ENCODE peak calls at places on chromosomes 16 and 17, in seven cellular contexts. H is endothelial cell of umbilical vein, S is HCT116, P is K562, I is GM12878, L is SK-N-SH, U is H1. D is an unnamed sample.

GRCh38 chr17:10613775-10614513 is 43.2 kb downstream of the MYH3 start:
- DNase-seq in H (no peak), S (no peak), P (no peak), I (no peak), L (no peak), U (no peak), D (no peak)

GRCh38 chr16:87924041-87924851 is 12.1 kb downstream of the CA5A start:
- DNase-seq in H (no peak), S (no peak), P (no peak), I (peak), L (no peak), U (no peak), D (no peak)

GRCh38 chr16:71358464-71359031 is at the start of gene CALB2:
- DNase-seq in H (peak), S (no peak), P (peak), I (no peak), L (peak), U (peak), D (no peak)

GRCh38 chr16:27628216-27628945 is 78.4 kb downstream of the KATNIP start:
- DNase-seq in H (no peak), S (no peak), P (no peak), I (no peak), L (peak), U (no peak), D (no peak)

GRCh38 chr17:43740541-43740940 is 18.1 kb downstream of the SOST start:
- DNase-seq in H (no peak), S (no peak), P (no peak), I (no peak), L (no peak), U (no peak), D (no peak)

GRCh38 chr17:19344311-19345066 is 18.0 kb downstream of the B9D1 start:
- DNase-seq in H (no peak), S (no peak), P (no peak), I (no peak), L (no peak), U (no peak), D (no peak)

GRCh38 chr16:48932216-48932855 is 322.4 kb upstream of the N4BP1 start:
- DNase-seq in H (no peak), S (no peak), P (no peak), I (no peak), L (no peak), U (no peak), D (no peak)

GRCh38 chr17:28261219-28261618 is 57.8 kb upstream of the TMEM97 start:
- DNase-seq in H (no peak), S (no peak), P (no peak), I (no peak), L (no peak), U (no peak), D (no peak)

GRCh38 chr16:55242667-55243066 is 81.3 kb upstream of the IRX6 start:
- DNase-seq in H (no peak), S (no peak), P (no peak), I (no peak), L (no peak), U (no peak), D (no peak)

GRCh38 chr17:57365420-57365819 is 109.1 kb downstream of the MSI2 start:
- DNase-seq in H (no peak), S (no peak), P (peak), I (no peak), L (no peak), U (no peak), D (no peak)

GRCh38 chr16:19831678-19832077 is 53.0 kb downstream of the GPRC5B start:
- DNase-seq in H (peak), S (no peak), P (no peak), I (no peak), L (no peak), U (no peak), D (no peak)

GRCh38 chr17:78580277-78580804 is 3.1 kb upstream of the DNAH17 start:
- DNase-seq in H (no peak), S (no peak), P (no peak), I (no peak), L (no peak), U (no peak), D (no peak)

GRCh38 chr17:4043862-4044261 is 79.6 kb upstream of the ATP2A3 start:
- DNase-seq in H (no peak), S (no peak), P (no peak), I (peak), L (no peak), U (no peak), D (no peak)

GRCh38 chr16:9351440-9351839 is 260.0 kb downstream of the HAPSTR1 start:
- DNase-seq in H (no peak), S (peak), P (no peak), I (no peak), L (no peak), U (no peak), D (no peak)

GRCh38 chr17:4789701-4789950 is 862 bp downstream of the GLTPD2 start:
- DNase-seq in H (no peak), S (peak), P (no peak), I (no peak), L (no peak), U (no peak), D (no peak)

GRCh38 chr17:7007143-7007542 is 5.3 kb upstream of the RNASEK start:
- DNase-seq in H (no peak), S (no peak), P (no peak), I (no peak), L (no peak), U (no peak), D (no peak)

GRCh38 chr16:22191966-22192260 is 14.2 kb upstream of the EEF2K start:
- DNase-seq in H (no peak), S (no peak), P (no peak), I (no peak), L (no peak), U (no peak), D (no peak)

GRCh38 chr16:70804153-70804728 is 3.3 kb upstream of the VAC14 start:
- DNase-seq in H (peak), S (no peak), P (no peak), I (no peak), L (no peak), U (no peak), D (no peak)

GRCh38 chr16:78902291-78902690 is 698.2 kb downstream of the MAF start:
- DNase-seq in H (no peak), S (no peak), P (no peak), I (no peak), L (no peak), U (no peak), D (no peak)

DNA sequence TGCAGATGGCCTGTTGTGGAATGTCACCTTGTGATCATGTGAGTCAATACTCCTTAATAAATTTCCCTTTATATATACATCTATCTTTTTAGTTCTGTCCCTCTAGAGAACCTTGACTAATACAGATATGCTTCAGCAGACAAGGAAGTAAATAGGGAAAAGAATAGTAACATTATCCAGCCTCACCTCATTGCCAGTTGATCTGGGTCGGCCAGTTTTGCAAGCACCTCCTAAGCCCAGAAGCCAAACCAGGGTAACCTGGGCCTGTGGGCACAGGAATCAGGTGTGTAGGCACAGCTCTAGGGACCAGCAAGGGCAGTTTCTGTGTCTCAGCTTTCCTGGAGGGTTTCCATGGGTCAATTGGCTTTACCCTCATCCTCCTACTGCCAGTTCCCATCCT is 11.9 kb upstream of the CCL17 start:
- DNase-seq in H (no peak), S (no peak), P (no peak), I (no peak), L (no peak), U (no peak), D (no peak)
- TF ChIP-seq POLR2AphosphoS5 in H (no peak), S (no peak), P (no peak), I (no peak), L (no peak), U (no peak), D (no peak)

DNA sequence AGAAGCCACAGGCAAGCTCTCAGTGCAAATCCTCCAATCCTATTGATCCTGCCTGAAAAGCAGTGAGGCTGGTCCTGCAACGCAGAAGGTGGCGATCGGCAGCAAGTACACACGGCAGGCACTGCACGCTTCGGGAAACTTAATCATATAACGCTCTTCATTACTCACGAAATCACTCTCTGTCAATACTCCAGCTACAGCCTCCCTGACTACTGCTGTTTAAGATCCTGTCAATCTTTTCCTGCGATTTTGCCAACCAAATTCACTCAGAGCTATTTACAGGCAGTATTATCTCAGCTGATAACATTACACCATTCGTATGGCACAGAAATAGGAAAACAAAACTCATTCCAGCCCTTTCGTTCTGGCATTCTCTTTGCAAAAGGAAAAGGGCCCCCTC is 262.3 kb upstream of the CDH8 start:
- DNase-seq in H (no peak), S (no peak), P (no peak), I (no peak), L (peak), U (no peak), D (no peak)
- H3K4me3 ChIP-seq in H (no peak), S (no peak), P (no peak), I (no peak), L (peak), U (no peak), D (no peak)

GRCh38 chr17:80621335-80622169 is 76.9 kb downstream of the RPTOR start:
- DNase-seq in H (no peak), S (no peak), P (no peak), I (no peak), L (no peak), U (no peak), D (no peak)
- H3K9ac ChIP-seq in H (no peak), S (no peak), P (peak), I (no peak), L (no peak), U (no peak), D (no peak)

GRCh38 chr16:20868890-20869289 is 31.3 kb downstream of the DCUN1D3 start:
- DNase-seq in H (peak), S (no peak), P (no peak), I (no peak), L (peak), U (no peak), D (no peak)
- TF ChIP-seq POLR2AphosphoS5 in H (no peak), S (no peak), P (no peak), I (no peak), L (no peak), U (no peak), D (no peak)

GRCh38 chr17:35373532-35373983 is at the start of gene SLFN11:
- DNase-seq in H (peak), S (no peak), P (peak), I (peak), L (peak), U (no peak), D (peak)
- H3K4me3 ChIP-seq in H (peak), S (no peak), P (no peak), I (peak), L (peak), U (peak), D (peak)

GRCh38 chr17:67202503-67202902 is 42.5 kb downstream of the HELZ start:
- DNase-seq in H (no peak), S (no peak), P (no peak), I (no peak), L (no peak), U (no peak), D (no peak)

GRCh38 chr17:67196422-67196821 is 48.6 kb downstream of the HELZ start:
- DNase-seq in H (no peak), S (no peak), P (no peak), I (no peak), L (no peak), U (no peak), D (no peak)

GRCh38 chr17:67203818-67204217 is 41.2 kb downstream of the HELZ start:
- DNase-seq in H (no peak), S (no peak), P (no peak), I (no peak), L (no peak), U (no peak), D (no peak)

GRCh38 chr17:67198131-67198530 is 46.9 kb downstream of the HELZ start:
- DNase-seq in H (no peak), S (no peak), P (no peak), I (no peak), L (no peak), U (no peak), D (no peak)

GRCh38 chr17:67200727-67201301 is 44.2 kb downstream of the HELZ start:
- DNase-seq in H (no peak), S (peak), P (peak), I (no peak), L (peak), U (no peak), D (no peak)
- H3K9ac ChIP-seq in H (no peak), S (no peak), P (no peak), I (no peak), L (no peak), U (no peak), D (no peak)